ENCODE peak calls at places on chromosomes 1 and 21, in seven cellular contexts. X, M, H, D, U, C and E are unnamed samples.
A peak's percentile ranks its signal among the peaks of the same experiment; 100 is the strongest.

GRCh38 chr1:111769517-111770146 is 13.9 kb downstream of the DDX20 start:
- DNase-seq in U (peak; percentile 80), H (peak; percentile 86), M (peak; percentile 74), C (peak; percentile 86), D (peak; percentile 55), X (peak; percentile 48), E (no peak)

GRCh38 chr1:44239961-44240371 is 26.7 kb downstream of the DMAP1 start:
- DNase-seq in X (no peak), M (peak; percentile 43), H (peak; percentile 25), U (no peak), C (no peak), D (peak; percentile 33), E (no peak)

GRCh38 chr1:32240140-32240951 is 6.7 kb upstream of the FAM167B start:
- DNase-seq in X (peak; percentile 58), C (peak; percentile 38), D (peak; percentile 89), H (peak; percentile 57), U (peak; percentile 41), M (peak; percentile 77), E (peak; percentile 69)

GRCh38 chr21:38261851-38262250 is 5.1 kb downstream of the KCNJ15 start:
- DNase-seq in H (peak; percentile 23), D (no peak), C (no peak), M (no peak), X (no peak), U (no peak), E (no peak)

GRCh38 chr1:153646672-153647374 is 11.7 kb upstream of the SNAPIN start:
- DNase-seq in C (no peak), M (no peak), U (no peak), X (no peak), H (no peak), D (no peak), E (no peak)

GRCh38 chr1:12643785-12644184 is at the start of gene AADACL4:
- DNase-seq in X (no peak), U (no peak), C (no peak), M (no peak), H (no peak), D (no peak), E (no peak)

GRCh38 chr1:167634435-167634834 is 4.4 kb downstream of the RCSD1 start:
- DNase-seq in X (no peak), C (no peak), M (no peak), H (no peak), D (no peak), U (no peak), E (no peak)

GRCh38 chr1:161084205-161084988 is 5.0 kb downstream of the NECTIN4 start:
- DNase-seq in D (no peak), C (peak; percentile 25), X (no peak), H (peak; percentile 49), M (peak; percentile 52), U (no peak), E (no peak)

GRCh38 chr1:205528887-205529825 is 24.7 kb downstream of the CDK18 start:
- DNase-seq in U (peak; percentile 82), M (peak; percentile 85), H (peak; percentile 51), D (peak; percentile 88), X (peak; percentile 19), C (peak; percentile 65), E (peak; percentile 80)

GRCh38 chr1:28449904-28450303 is 55.9 kb upstream of the RCC1 start:
- DNase-seq in H (no peak), M (no peak), D (no peak), C (peak; percentile 61), U (peak; percentile 10), X (no peak), E (no peak)

GRCh38 chr21:43739648-43740435 is 20.9 kb downstream of the PDXK start:
- DNase-seq in M (no peak), H (no peak), U (no peak), D (no peak), X (no peak), C (no peak), E (no peak)

GRCh38 chr1:5611431-5611830 is 380.8 kb downstream of the NPHP4 start:
- DNase-seq in M (peak; percentile 61), X (peak; percentile 32), U (no peak), H (no peak), C (no peak), D (no peak), E (no peak)

GRCh38 chr1:204842892-204843291 is 27.8 kb upstream of the NFASC start:
- DNase-seq in C (no peak), D (no peak), M (peak; percentile 77), X (no peak), U (no peak), H (no peak), E (no peak)

GRCh38 chr1:23838401-23838866 is 13.2 kb upstream of the HMGCL start:
- DNase-seq in X (peak; percentile 8), C (peak; percentile 52), U (peak; percentile 78), H (peak; percentile 53), D (peak; percentile 66), M (peak; percentile 82), E (peak; percentile 72)

GRCh38 chr1:108685524-108685923 is 6.6 kb upstream of the PRPF38B start:
- DNase-seq in C (no peak), X (no peak), D (no peak), U (no peak), H (no peak), M (no peak), E (no peak)

GRCh38 chr21:33064623-33064996 is 5.3 kb upstream of the OLIG1 start:
- DNase-seq in M (no peak), X (no peak), D (no peak), C (no peak), H (no peak), U (no peak), E (no peak)

GRCh38 chr1:227945891-227946623 is 1.7 kb downstream of the WNT9A start:
- DNase-seq in D (no peak), X (peak; percentile 77), U (no peak), H (peak; percentile 65), C (peak; percentile 41), M (peak; percentile 85), E (peak; percentile 74)

GRCh38 chr1:199705825-199706224 is 321.7 kb upstream of the NR5A2 start:
- DNase-seq in C (no peak), D (no peak), M (no peak), H (no peak), U (no peak), X (no peak), E (no peak)

GRCh38 chr1:231312389-231312788 is 25.3 kb downstream of the EXOC8 start:
- DNase-seq in M (no peak), U (no peak), C (no peak), X (no peak), H (no peak), D (no peak), E (no peak)

GRCh38 chr1:188355082-188355481 is 1526.3 kb downstream of the PLA2G4A start:
- DNase-seq in D (no peak), C (no peak), M (no peak), H (no peak), U (no peak), X (no peak), E (no peak)

DNA sequence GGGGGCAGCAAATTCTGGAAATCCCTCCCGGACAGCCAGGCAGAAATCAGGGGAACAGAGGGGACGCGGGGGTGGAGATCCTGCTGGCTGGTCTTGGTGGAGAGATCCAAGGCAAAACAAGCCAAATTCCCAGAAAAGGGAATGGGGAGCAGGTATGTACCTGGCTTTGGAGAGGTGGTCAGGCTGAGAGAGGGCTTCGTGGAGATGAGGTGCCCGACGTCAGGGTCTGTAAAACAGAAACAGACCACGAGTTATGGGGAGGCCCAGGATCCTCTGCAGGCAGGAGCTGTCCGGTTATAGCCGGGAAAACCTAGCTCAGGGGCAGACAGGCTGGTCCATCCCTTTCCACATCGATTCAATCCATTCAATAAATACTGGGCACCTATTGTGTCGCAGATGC is 4.4 kb downstream of the CLEC20A start:
- DNase-seq in X (no peak), M (no peak), C (no peak), U (no peak), D (no peak), H (no peak), E (no peak)
- TF ChIP-seq CTCF in X (no peak), M (no peak), C (no peak), U (no peak), D (no peak), H (no peak), E (no peak)

GRCh38 chr1:8870118-8870517 is 8.4 kb downstream of the ENO1 start:
- DNase-seq in H (no peak), M (no peak), D (no peak), C (no peak), X (no peak), U (no peak), E (no peak)

GRCh38 chr1:8871965-8872399 is 6.5 kb downstream of the ENO1 start:
- DNase-seq in C (no peak), U (no peak), D (no peak), X (no peak), H (peak; percentile 61), M (no peak), E (no peak)

GRCh38 chr1:8873001-8873400 is 5.5 kb downstream of the ENO1 start:
- DNase-seq in M (no peak), D (no peak), U (no peak), H (no peak), C (no peak), X (no peak), E (no peak)

GRCh38 chr1:8871539-8871935 is 6.9 kb downstream of the ENO1 start:
- DNase-seq in U (no peak), H (no peak), M (peak; percentile 44), D (no peak), C (no peak), X (no peak), E (no peak)

GRCh38 chr1:8870605-8871538 is 7.6 kb downstream of the ENO1 start:
- DNase-seq in D (no peak), M (peak; percentile 43), C (no peak), X (no peak), U (no peak), H (no peak), E (peak; percentile 45)
- TF ChIP-seq CTCF in D (no peak), M (no peak), C (no peak), X (no peak), U (no peak), H (no peak), E (no peak)

DNA sequence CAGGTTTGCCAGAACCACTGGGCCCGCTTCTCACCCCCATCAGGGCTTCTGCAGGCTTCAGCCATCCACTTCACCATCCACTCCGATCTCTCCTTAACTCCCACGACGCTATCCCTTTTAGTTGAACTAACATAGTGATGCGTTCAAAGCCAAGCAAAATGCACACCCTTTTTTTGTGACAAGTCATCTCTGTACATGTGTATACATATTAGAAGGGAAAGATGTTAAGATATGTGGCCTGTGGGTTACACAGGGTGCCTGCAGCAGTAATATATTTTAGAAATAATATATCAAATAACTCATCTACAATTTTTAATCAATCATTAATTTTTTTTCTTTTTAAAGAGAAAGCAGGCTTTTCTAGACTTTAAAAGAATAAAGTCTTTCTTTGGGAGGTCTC is 114.6 kb downstream of the NBPF12 start:
- DNase-seq in H (no peak), U (no peak), X (no peak), D (no peak), C (no peak), M (no peak), E (no peak)
- TF ChIP-seq CTCF in H (no peak), U (no peak), X (no peak), D (no peak), C (no peak), M (no peak), E (no peak)

DNA sequence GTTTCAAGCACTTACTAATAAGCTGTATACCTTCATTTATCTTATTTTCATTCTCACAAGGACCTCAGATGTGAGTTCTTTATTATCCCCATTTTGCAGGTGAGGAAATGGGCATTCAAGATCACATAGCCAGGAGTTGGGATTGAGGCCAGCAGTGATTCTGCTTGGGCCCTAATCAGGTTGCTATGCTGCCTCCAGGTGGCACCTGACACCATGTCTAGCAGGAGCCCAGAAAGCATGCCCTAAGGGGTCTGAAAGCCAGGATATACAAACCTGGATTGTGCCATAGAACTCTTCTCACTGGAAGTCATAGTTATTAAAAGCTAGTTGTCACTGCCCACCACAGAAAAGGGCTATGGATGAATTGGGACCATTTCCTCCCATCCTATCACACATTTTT is 61.1 kb downstream of the FYB2 start:
- DNase-seq in U (no peak), M (peak; percentile 21), C (no peak), D (peak; percentile 49), X (peak; percentile 10), H (no peak), E (no peak)
- TF ChIP-seq CTCF in U (no peak), M (peak; percentile 29), C (no peak), D (no peak), X (peak; percentile 41), H (no peak), E (no peak)